ENCODE peak calls at places on chromosome 14, in six cellular contexts. One of them, this sample, is unnamed.

GRCh38 chr14:57871487-57872080 is 5.7 kb upstream of the SLC35F4 start:
- DNase-seq in cardiac fibroblast: peak
- DNase-seq in activated CD4-positive, alpha-beta T cell treated with anti-CD3 and anti-CD28 coated beads for 48 hours: peak
- DNase-seq in osteocyte: no peak
- DNase-seq in NCI-H2081: peak
- DNase-seq in activated T-cell treated with anti-CD3 and anti-CD28 coated beads, Interleukin-2, amount 50 U/mL, for 72 hours: peak
- DNase-seq in this sample: no peak

GRCh38 chr14:102479777-102480176 is 29.8 kb downstream of the ANKRD9 start:
- DNase-seq in osteocyte: no peak
- DNase-seq in NCI-H2081: no peak
- DNase-seq in cardiac fibroblast: no peak
- DNase-seq in activated T-cell treated with anti-CD3 and anti-CD28 coated beads, Interleukin-2, amount 50 U/mL, for 72 hours: no peak
- DNase-seq in activated CD4-positive, alpha-beta T cell treated with anti-CD3 and anti-CD28 coated beads for 48 hours: no peak
- DNase-seq in this sample: peak

GRCh38 chr14:37991027-37991426 is 216.7 kb upstream of the SSTR1 start:
- DNase-seq in NCI-H2081: no peak
- DNase-seq in cardiac fibroblast: no peak
- DNase-seq in activated CD4-positive, alpha-beta T cell treated with anti-CD3 and anti-CD28 coated beads for 48 hours: no peak
- DNase-seq in activated T-cell treated with anti-CD3 and anti-CD28 coated beads, Interleukin-2, amount 50 U/mL, for 72 hours: no peak
- DNase-seq in osteocyte: no peak
- DNase-seq in this sample: no peak

GRCh38 chr14:72528059-72528950 is 365.6 kb downstream of the DPF3 start:
- DNase-seq in activated CD4-positive, alpha-beta T cell treated with anti-CD3 and anti-CD28 coated beads for 48 hours: no peak
- DNase-seq in cardiac fibroblast: peak
- DNase-seq in NCI-H2081: no peak
- DNase-seq in activated T-cell treated with anti-CD3 and anti-CD28 coated beads, Interleukin-2, amount 50 U/mL, for 72 hours: no peak
- DNase-seq in osteocyte: no peak
- DNase-seq in this sample: no peak

GRCh38 chr14:21095430-21096205 is 2.8 kb downstream of the ZNF219 start:
- DNase-seq in osteocyte: no peak
- DNase-seq in activated T-cell treated with anti-CD3 and anti-CD28 coated beads, Interleukin-2, amount 50 U/mL, for 72 hours: no peak
- DNase-seq in cardiac fibroblast: peak
- DNase-seq in NCI-H2081: no peak
- DNase-seq in activated CD4-positive, alpha-beta T cell treated with anti-CD3 and anti-CD28 coated beads for 48 hours: no peak
- DNase-seq in this sample: no peak

GRCh38 chr14:90536092-90536491 is 139.3 kb downstream of the CALM1 start:
- DNase-seq in activated T-cell treated with anti-CD3 and anti-CD28 coated beads, Interleukin-2, amount 50 U/mL, for 72 hours: no peak
- DNase-seq in NCI-H2081: no peak
- DNase-seq in activated CD4-positive, alpha-beta T cell treated with anti-CD3 and anti-CD28 coated beads for 48 hours: no peak
- DNase-seq in cardiac fibroblast: no peak
- DNase-seq in osteocyte: no peak
- DNase-seq in this sample: no peak

GRCh38 chr14:38808734-38809455 is 294.1 kb downstream of the SEC23A start:
- DNase-seq in activated T-cell treated with anti-CD3 and anti-CD28 coated beads, Interleukin-2, amount 50 U/mL, for 72 hours: peak
- DNase-seq in activated CD4-positive, alpha-beta T cell treated with anti-CD3 and anti-CD28 coated beads for 48 hours: peak
- DNase-seq in cardiac fibroblast: no peak
- DNase-seq in osteocyte: no peak
- DNase-seq in NCI-H2081: no peak
- DNase-seq in this sample: no peak

GRCh38 chr14:54691525-54692260 is 124.8 kb downstream of the SAMD4A start:
- DNase-seq in activated CD4-positive, alpha-beta T cell treated with anti-CD3 and anti-CD28 coated beads for 48 hours: peak
- DNase-seq in cardiac fibroblast: peak
- DNase-seq in activated T-cell treated with anti-CD3 and anti-CD28 coated beads, Interleukin-2, amount 50 U/mL, for 72 hours: peak
- DNase-seq in osteocyte: peak
- DNase-seq in NCI-H2081: peak
- DNase-seq in this sample: peak

GRCh38 chr14:105197274-105197673 is 16.2 kb upstream of the NUDT14 start:
- DNase-seq in activated CD4-positive, alpha-beta T cell treated with anti-CD3 and anti-CD28 coated beads for 48 hours: peak
- DNase-seq in osteocyte: no peak
- DNase-seq in NCI-H2081: no peak
- DNase-seq in cardiac fibroblast: peak
- DNase-seq in activated T-cell treated with anti-CD3 and anti-CD28 coated beads, Interleukin-2, amount 50 U/mL, for 72 hours: no peak
- DNase-seq in this sample: no peak

GRCh38 chr14:62897057-62897456 is 148.2 kb downstream of the KCNH5 start:
- DNase-seq in activated T-cell treated with anti-CD3 and anti-CD28 coated beads, Interleukin-2, amount 50 U/mL, for 72 hours: no peak
- DNase-seq in activated CD4-positive, alpha-beta T cell treated with anti-CD3 and anti-CD28 coated beads for 48 hours: no peak
- DNase-seq in NCI-H2081: no peak
- DNase-seq in osteocyte: no peak
- DNase-seq in cardiac fibroblast: no peak
- DNase-seq in this sample: no peak

GRCh38 chr14:100677152-100677924 is 49.4 kb upstream of the DLK1 start:
- DNase-seq in activated CD4-positive, alpha-beta T cell treated with anti-CD3 and anti-CD28 coated beads for 48 hours: no peak
- DNase-seq in osteocyte: peak
- DNase-seq in activated T-cell treated with anti-CD3 and anti-CD28 coated beads, Interleukin-2, amount 50 U/mL, for 72 hours: no peak
- DNase-seq in cardiac fibroblast: no peak
- DNase-seq in NCI-H2081: no peak
- DNase-seq in this sample: peak

This sample was measured in sigmoid colon.